ENCODE peak calls at places on chromosome 2, in eight cellular contexts. Z, C, G, T, N, H, S and R are unnamed samples.

GRCh38 chr2:133816037-133816436 is 247.8 kb upstream of the NCKAP5 start:
- DNase-seq in T (no peak), G (no peak), N (no peak), C (no peak), Z (no peak), H (no peak), S (no peak), R (no peak)

GRCh38 chr2:20882466-20883170 is 59.7 kb upstream of the LDAH start:
- DNase-seq in N (no peak), S (no peak), G (no peak), T (no peak), C (no peak), Z (no peak), H (no peak), R (no peak)

GRCh38 chr2:207876834-207877535 is 107.3 kb upstream of the FZD5 start:
- DNase-seq in G (no peak), N (no peak), C (no peak), Z (no peak), H (peak), T (no peak), S (no peak), R (no peak)

GRCh38 chr2:73285162-73285739 is 973 bp upstream of the FBXO41 start:
- DNase-seq in T (peak), N (no peak), G (no peak), H (no peak), C (no peak), S (peak), Z (peak), R (no peak)

GRCh38 chr2:200756618-200757321 is 54.9 kb upstream of the BZW1 start:
- DNase-seq in N (peak), S (peak), Z (no peak), H (peak), C (no peak), T (no peak), G (no peak), R (peak)

GRCh38 chr2:208620487-208620978 is 213.9 kb downstream of the PTH2R start:
- DNase-seq in N (no peak), Z (no peak), S (no peak), T (no peak), C (no peak), H (no peak), G (no peak), R (no peak)

GRCh38 chr2:33395660-33396249 is 80.7 kb upstream of the RASGRP3 start:
- DNase-seq in Z (peak), T (peak), C (peak), H (peak), N (peak), S (peak), G (peak), R (no peak)

GRCh38 chr2:199392363-199392762 is 65.4 kb downstream of the SATB2 start:
- DNase-seq in G (no peak), H (no peak), S (peak), Z (no peak), T (no peak), N (no peak), C (no peak), R (no peak)

GRCh38 chr2:20471148-20471547 is 24.3 kb downstream of the RHOB start:
- DNase-seq in H (no peak), N (no peak), S (no peak), Z (no peak), C (no peak), T (no peak), G (no peak), R (no peak)

GRCh38 chr2:101991731-101992145 is at the start of gene IL1R2:
- DNase-seq in S (peak), C (peak), H (peak), G (no peak), T (peak), Z (no peak), N (no peak), R (no peak)

GRCh38 chr2:72144746-72145657 is 2.7 kb downstream of the CYP26B1 start:
- DNase-seq in H (no peak), G (peak), Z (peak), C (peak), S (no peak), N (peak), T (peak), R (peak)

GRCh38 chr2:9380702-9381628 is 42.4 kb downstream of the ITGB1BP1 start:
- DNase-seq in C (peak), G (no peak), T (peak), S (peak), Z (no peak), N (peak), H (peak), R (peak)

GRCh38 chr2:231781798-231782726 is 980 bp upstream of the PDE6D start:
- DNase-seq in G (no peak), N (peak), Z (peak), T (peak), H (peak), S (peak), C (no peak), R (no peak)

GRCh38 chr2:64807417-64807816 is 153.7 kb upstream of the SERTAD2 start:
- DNase-seq in N (peak), C (no peak), T (peak), Z (no peak), G (no peak), H (peak), S (no peak), R (peak)

GRCh38 chr2:45782968-45783367 is 131.5 kb downstream of the PRKCE start:
- DNase-seq in S (no peak), Z (no peak), C (no peak), N (no peak), T (no peak), H (no peak), G (no peak), R (no peak)

GRCh38 chr2:184611221-184612085 is 13.1 kb downstream of the ZNF804A start:
- DNase-seq in S (no peak), T (no peak), H (no peak), G (no peak), N (peak), C (no peak), Z (peak), R (no peak)

GRCh38 chr2:29459445-29460179 is 344.4 kb downstream of the CLIP4 start:
- DNase-seq in S (no peak), Z (no peak), C (no peak), H (no peak), N (no peak), T (no peak), G (no peak), R (peak)

GRCh38 chr2:9474361-9475117 is at the start of gene IAH1:
- DNase-seq in T (peak), N (peak), C (peak), H (peak), G (peak), S (peak), Z (peak), R (peak)

GRCh38 chr2:237693281-237694039 is 66.1 kb downstream of the LRRFIP1 start:
- DNase-seq in H (no peak), C (no peak), N (peak), S (peak), Z (peak), G (no peak), T (no peak), R (no peak)

GRCh38 chr2:226181909-226182308 is 617.7 kb downstream of the IRS1 start:
- DNase-seq in S (no peak), N (no peak), C (no peak), Z (no peak), H (no peak), T (no peak), G (no peak), R (no peak)

GRCh38 chr2:157194097-157194688 is 63.3 kb upstream of the GALNT5 start:
- DNase-seq in Z (peak), H (peak), N (peak), C (no peak), G (no peak), T (peak), S (peak), R (no peak)

GRCh38 chr2:118442949-118443348 is 354.7 kb downstream of the INSIG2 start:
- DNase-seq in H (no peak), T (no peak), C (no peak), G (no peak), Z (no peak), N (no peak), S (no peak), R (no peak)

GRCh38 chr2:29216609-29216909 is 101.3 kb downstream of the CLIP4 start:
- DNase-seq in H (no peak), S (no peak), G (no peak), T (no peak), C (no peak), Z (no peak), N (no peak), R (no peak)

GRCh38 chr2:112621792-112622527 is 23.8 kb upstream of the SLC20A1 start:
- DNase-seq in S (no peak), T (no peak), N (no peak), C (peak), G (no peak), Z (no peak), H (no peak), R (no peak)

GRCh38 chr2:146879882-146880281 is 964.9 kb upstream of the ACVR2A start:
- DNase-seq in G (no peak), T (no peak), N (no peak), C (no peak), Z (no peak), S (no peak), H (no peak), R (no peak)

GRCh38 chr2:229922449-229923386 is at the start of gene FBXO36:
- DNase-seq in S (peak), T (peak), N (no peak), G (peak), H (peak), C (peak), Z (peak), R (peak)

GRCh38 chr2:237056271-237056875 is 29.3 kb upstream of the COPS8 start:
- DNase-seq in T (no peak), H (no peak), Z (no peak), S (no peak), N (no peak), C (no peak), G (no peak), R (no peak)

GRCh38 chr2:199467462-199467822 is 9.7 kb upstream of the SATB2 start:
- DNase-seq in S (no peak), C (no peak), T (no peak), N (no peak), H (no peak), G (no peak), Z (no peak), R (no peak)

GRCh38 chr2:19349911-19350677 is 8.3 kb downstream of the OSR1 start:
- DNase-seq in S (peak), C (no peak), G (no peak), Z (peak), H (peak), T (peak), N (peak), R (no peak)

GRCh38 chr2:102258386-102259074 is 52.8 kb upstream of the IL1RL1 start:
- DNase-seq in S (no peak), T (no peak), C (no peak), Z (peak), N (peak), H (peak), G (no peak), R (peak)

GRCh38 chr2:215695876-215696275 is 260.0 kb upstream of the FN1 start:
- DNase-seq in H (no peak), N (no peak), C (no peak), Z (no peak), S (no peak), G (no peak), T (no peak), R (no peak)

GRCh38 chr2:40760071-40760666 is 308.3 kb upstream of the SLC8A1 start:
- DNase-seq in T (peak), N (peak), G (no peak), Z (peak), C (no peak), H (peak), S (peak), R (no peak)

GRCh38 chr2:88481937-88482336 is 29.4 kb upstream of the FOXI3 start:
- DNase-seq in S (no peak), C (no peak), G (no peak), N (no peak), Z (no peak), T (peak), H (no peak), R (no peak)

GRCh38 chr2:64019083-64019974 is at the start of gene VPS54:
- DNase-seq in G (peak), C (peak), Z (peak), T (peak), H (peak), N (peak), S (peak), R (peak)

GRCh38 chr2:60532421-60532820 is 21.0 kb downstream of the BCL11A start:
- DNase-seq in N (no peak), Z (no peak), H (no peak), C (no peak), G (no peak), T (no peak), S (no peak), R (no peak)

GRCh38 chr2:109350526-109350925 is 221.5 kb downstream of the SH3RF3 start:
- DNase-seq in S (no peak), N (no peak), Z (no peak), H (no peak), T (no peak), C (no peak), G (no peak), R (no peak)

GRCh38 chr2:108182489-108182888 is 57.3 kb upstream of the SULT1C3 start:
- DNase-seq in S (peak), H (peak), G (no peak), N (no peak), C (no peak), Z (peak), T (no peak), R (no peak)

GRCh38 chr2:8406271-8406670 is 275.6 kb upstream of the ID2 start:
- DNase-seq in Z (no peak), N (no peak), S (no peak), G (no peak), C (no peak), H (no peak), T (no peak), R (no peak)

GRCh38 chr2:55061534-55062344 is 11.5 kb upstream of the RTN4 start:
- DNase-seq in T (no peak), H (no peak), N (no peak), S (no peak), G (no peak), Z (no peak), C (no peak), R (no peak)

DNA sequence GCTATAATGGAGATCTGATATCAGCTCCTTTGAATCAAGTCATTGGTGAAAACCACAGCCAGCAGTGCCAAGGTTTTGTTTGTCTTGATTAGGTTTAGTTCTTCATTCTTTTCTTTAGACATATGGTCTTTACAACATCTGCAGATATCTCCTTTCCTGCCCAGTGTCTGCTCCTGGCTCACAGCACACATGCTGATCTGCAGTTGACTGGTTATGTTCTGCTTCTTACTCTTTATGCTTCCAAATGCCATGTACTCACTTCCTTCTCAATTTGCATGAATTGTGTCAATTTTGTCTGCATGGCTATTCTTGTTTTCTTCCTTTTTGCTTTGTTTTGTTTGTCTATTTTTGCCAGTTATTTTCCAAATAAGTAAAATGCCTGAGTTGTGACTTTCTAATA is 8.0 kb downstream of the ARHGAP25 start:
- DNase-seq in H (no peak), G (no peak), S (no peak), N (no peak), T (no peak), C (no peak), Z (no peak), R (no peak)
- TF ChIP-seq POLR2A in H (peak), G (no peak), S (no peak), N (no peak), T (no peak), C (no peak), Z (no peak), R (no peak)

DNA sequence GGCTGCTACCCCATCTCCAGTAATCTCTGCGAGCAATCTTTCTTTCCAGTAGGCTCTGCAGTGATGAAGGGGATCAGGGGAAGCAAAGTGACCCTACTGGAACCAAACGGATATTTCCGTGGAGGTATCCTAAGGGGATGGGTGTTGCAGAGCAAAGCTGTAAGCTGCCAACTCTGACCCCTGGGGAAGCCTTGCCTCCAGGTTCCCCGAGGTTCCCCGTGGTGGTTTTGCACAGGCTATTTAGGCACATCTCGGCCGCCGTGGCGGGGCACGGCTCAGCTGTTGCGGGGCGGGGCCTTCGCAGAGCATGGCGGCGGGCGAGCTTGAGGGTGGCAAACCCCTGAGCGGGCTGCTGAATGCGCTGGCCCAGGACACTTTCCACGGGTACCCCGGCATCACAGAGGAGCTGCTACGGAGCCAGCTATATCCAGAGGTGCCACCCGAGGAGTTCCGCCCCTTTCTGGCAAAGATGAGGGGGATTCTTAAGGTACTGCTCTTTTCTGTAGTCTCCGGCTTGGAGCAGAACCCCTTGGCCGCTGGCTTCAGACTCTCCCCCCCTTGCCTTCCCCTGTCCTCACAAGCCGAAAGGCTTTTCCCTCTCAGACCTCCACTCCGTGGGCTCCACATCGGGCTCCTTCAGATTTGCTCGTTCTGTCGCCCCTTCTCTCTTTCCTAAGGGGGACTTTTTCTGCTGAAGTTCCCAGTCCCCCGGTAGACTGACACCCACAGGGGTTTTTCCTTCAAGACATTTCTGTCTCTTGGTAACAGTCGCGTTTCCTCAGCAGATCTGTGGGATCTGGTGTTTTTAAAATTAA is at the start of gene COMMD1:
- DNase-seq in C (peak), H (peak), T (peak), S (peak), N (peak), G (peak), Z (peak), R (peak)
- TF ChIP-seq POLR2A in C (peak), H (peak), T (peak), S (peak), N (peak), G (no peak), Z (peak), R (peak)

DNA sequence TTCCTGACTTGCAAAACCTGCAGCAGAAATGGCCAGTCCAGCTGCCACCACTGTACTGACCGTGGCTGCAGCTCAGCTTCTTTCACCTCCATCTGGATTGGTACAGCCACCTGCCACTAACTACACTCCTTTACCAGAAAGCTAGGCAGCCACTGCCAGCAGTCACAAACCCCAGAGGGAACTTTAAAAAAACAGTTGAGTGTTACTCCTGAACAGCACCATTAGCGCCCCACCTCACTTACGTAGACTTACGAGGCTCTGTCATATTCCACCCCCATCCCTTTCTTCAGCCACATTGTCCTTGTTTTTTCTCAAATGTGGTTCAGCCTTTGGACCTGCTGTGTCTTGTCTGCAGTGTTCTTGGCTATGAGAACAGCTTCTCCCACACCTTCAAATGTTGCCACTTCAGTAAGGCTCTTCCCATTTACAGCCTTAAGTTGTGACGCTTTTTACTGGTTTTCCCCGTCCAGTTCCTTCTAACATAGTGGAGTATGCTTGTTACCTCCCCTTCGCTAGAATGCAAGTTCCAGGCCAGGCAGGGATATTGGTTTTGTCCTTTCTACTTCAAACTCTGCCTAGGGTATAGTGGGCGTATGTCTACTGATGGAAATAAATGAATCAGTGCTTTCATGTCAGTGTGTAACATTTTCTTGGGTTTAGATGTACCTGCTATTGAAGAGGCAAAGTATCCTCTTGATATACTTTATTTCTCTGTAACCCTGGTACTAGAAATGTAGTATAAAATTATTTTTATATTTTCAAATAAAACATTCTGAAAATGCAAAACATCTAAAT is 17.1 kb downstream of the HNRNPA3 start:
- DNase-seq in H (no peak), N (no peak), Z (no peak), G (no peak), T (no peak), C (no peak), S (no peak), R (no peak)
- TF ChIP-seq POLR2A in H (no peak), N (no peak), Z (no peak), G (no peak), T (no peak), C (no peak), S (no peak), R (no peak)

GRCh38 chr2:105398522-105399206 is at the start of gene FHL2:
- DNase-seq in N (peak), H (peak), C (peak), Z (peak), T (peak), S (peak), G (peak), R (peak)
- TF ChIP-seq POLR2A in N (peak), H (peak), C (no peak), Z (peak), T (no peak), S (peak), G (peak), R (peak)

GRCh38 chr2:128568106-128568505 is 249.4 kb upstream of the HS6ST1 start:
- DNase-seq in S (no peak), H (no peak), T (no peak), C (no peak), Z (no peak), N (no peak), G (no peak), R (no peak)
- TF ChIP-seq POLR2A in S (no peak), H (no peak), T (no peak), C (no peak), Z (no peak), N (no peak), G (no peak), R (no peak)